ENCODE peak calls at places on chromosomes 5 and 9, in five cellular contexts. One of them, this sample, is unnamed.

GRCh38 chr5:168295574-168296201 is 4.2 kb downstream of the WWC1 start:
- DNase-seq in endothelial cell: peak
- DNase-seq in MM.1S: no peak
- DNase-seq in BE2C: no peak
- DNase-seq in left lung: no peak
- DNase-seq in this sample: no peak

GRCh38 chr5:81922790-81923398 is 48.9 kb upstream of the ATG10 start:
- DNase-seq in MM.1S: no peak
- DNase-seq in left lung: no peak
- DNase-seq in endothelial cell: no peak
- DNase-seq in BE2C: peak
- DNase-seq in this sample: no peak

GRCh38 chr9:137688725-137689124 is 69.9 kb downstream of the EHMT1 start:
- DNase-seq in left lung: no peak
- DNase-seq in endothelial cell: no peak
- DNase-seq in BE2C: no peak
- DNase-seq in MM.1S: no peak
- DNase-seq in this sample: no peak

GRCh38 chr5:10831416-10831815 is 70.4 kb upstream of the DAP start:
- DNase-seq in left lung: no peak
- DNase-seq in endothelial cell: no peak
- DNase-seq in BE2C: no peak
- DNase-seq in MM.1S: no peak
- DNase-seq in this sample: no peak

GRCh38 chr9:15211994-15212501 is 95.0 kb downstream of the TTC39B start:
- DNase-seq in BE2C: no peak
- DNase-seq in endothelial cell: no peak
- DNase-seq in MM.1S: no peak
- DNase-seq in left lung: no peak
- DNase-seq in this sample: no peak

GRCh38 chr5:40477856-40478546 is 201.7 kb upstream of the PTGER4 start:
- DNase-seq in MM.1S: no peak
- DNase-seq in left lung: no peak
- DNase-seq in endothelial cell: no peak
- DNase-seq in BE2C: no peak
- DNase-seq in this sample: no peak

GRCh38 chr9:72454871-72455471 is 66.4 kb upstream of the TMC1 start:
- DNase-seq in endothelial cell: no peak
- DNase-seq in BE2C: no peak
- DNase-seq in MM.1S: no peak
- DNase-seq in left lung: no peak
- DNase-seq in this sample: no peak

GRCh38 chr9:130949188-130950038 is 10.4 kb upstream of the FIBCD1 start:
- DNase-seq in endothelial cell: no peak
- DNase-seq in left lung: no peak
- DNase-seq in MM.1S: no peak
- DNase-seq in BE2C: no peak
- DNase-seq in this sample: no peak

GRCh38 chr5:83426855-83427254 is 44.7 kb upstream of the VCAN start:
- DNase-seq in endothelial cell: no peak
- DNase-seq in BE2C: no peak
- DNase-seq in left lung: no peak
- DNase-seq in MM.1S: no peak
- DNase-seq in this sample: peak

GRCh38 chr5:140261403-140262171 is 41.3 kb downstream of the PFDN1 start:
- DNase-seq in endothelial cell: no peak
- DNase-seq in BE2C: peak
- DNase-seq in left lung: no peak
- DNase-seq in MM.1S: no peak
- DNase-seq in this sample: no peak

GRCh38 chr5:9344751-9345240 is 201.1 kb downstream of the SEMA5A start:
- DNase-seq in MM.1S: no peak
- DNase-seq in endothelial cell: no peak
- DNase-seq in left lung: no peak
- DNase-seq in BE2C: no peak
- DNase-seq in this sample: no peak

GRCh38 chr9:91273853-91274552 is 87.7 kb downstream of the AUH start:
- DNase-seq in MM.1S: peak
- DNase-seq in endothelial cell: no peak
- DNase-seq in BE2C: no peak
- DNase-seq in left lung: no peak
- DNase-seq in this sample: peak

GRCh38 chr5:172148381-172148780 is 39.6 kb downstream of the STK10 start:
- DNase-seq in endothelial cell: no peak
- DNase-seq in BE2C: no peak
- DNase-seq in left lung: no peak
- DNase-seq in MM.1S: no peak
- DNase-seq in this sample: no peak

GRCh38 chr9:95185931-95186330 is 131.6 kb downstream of the FANCC start:
- DNase-seq in MM.1S: no peak
- DNase-seq in BE2C: no peak
- DNase-seq in endothelial cell: no peak
- DNase-seq in left lung: no peak
- DNase-seq in this sample: no peak

GRCh38 chr9:133148351-133149129 is 15.2 kb downstream of the GBGT1 start:
- DNase-seq in BE2C: peak
- DNase-seq in left lung: peak
- DNase-seq in MM.1S: peak
- DNase-seq in endothelial cell: peak
- DNase-seq in this sample: peak

GRCh38 chr9:73152953-73153352 is 1.3 kb downstream of the ANXA1 start:
- DNase-seq in MM.1S: no peak
- DNase-seq in endothelial cell: no peak
- DNase-seq in left lung: no peak
- DNase-seq in BE2C: no peak
- DNase-seq in this sample: no peak

GRCh38 chr5:121503111-121503840 is 348.4 kb upstream of the FTMT start:
- DNase-seq in MM.1S: peak
- DNase-seq in BE2C: peak
- DNase-seq in left lung: no peak
- DNase-seq in endothelial cell: peak
- DNase-seq in this sample: no peak

GRCh38 chr9:71120439-71121247 is 778 bp downstream of the TRPM3 start:
- DNase-seq in MM.1S: no peak
- DNase-seq in left lung: no peak
- DNase-seq in endothelial cell: no peak
- DNase-seq in BE2C: no peak
- DNase-seq in this sample: no peak

GRCh38 chr9:9846538-9846937 is 766.3 kb downstream of the PTPRD start:
- DNase-seq in endothelial cell: no peak
- DNase-seq in BE2C: no peak
- DNase-seq in MM.1S: peak
- DNase-seq in left lung: no peak
- DNase-seq in this sample: peak

GRCh38 chr5:127867006-127867788 is 164.0 kb downstream of the CCDC192 start:
- DNase-seq in MM.1S: no peak
- DNase-seq in BE2C: no peak
- DNase-seq in left lung: no peak
- DNase-seq in endothelial cell: no peak
- DNase-seq in this sample: no peak

GRCh38 chr5:151449836-151450235 is 2.4 kb downstream of the SLC36A1 start:
- DNase-seq in BE2C: no peak
- DNase-seq in MM.1S: no peak
- DNase-seq in left lung: no peak
- DNase-seq in endothelial cell: no peak
- DNase-seq in this sample: no peak

GRCh38 chr9:36881316-36882116 is 152.6 kb downstream of the PAX5 start:
- DNase-seq in endothelial cell: no peak
- DNase-seq in BE2C: no peak
- DNase-seq in left lung: no peak
- DNase-seq in MM.1S: no peak
- DNase-seq in this sample: no peak

GRCh38 chr5:34656001-34656699 is at the start of gene RAI14:
- DNase-seq in BE2C: peak
- DNase-seq in endothelial cell: peak
- DNase-seq in MM.1S: peak
- DNase-seq in left lung: peak
- DNase-seq in this sample: peak

GRCh38 chr5:134515801-134516200 is 9.7 kb upstream of the JADE2 start:
- DNase-seq in endothelial cell: no peak
- DNase-seq in left lung: no peak
- DNase-seq in BE2C: no peak
- DNase-seq in MM.1S: no peak
- DNase-seq in this sample: no peak

GRCh38 chr9:90766736-90767135 is 34.9 kb upstream of the SYK start:
- DNase-seq in left lung: no peak
- DNase-seq in BE2C: no peak
- DNase-seq in MM.1S: no peak
- DNase-seq in endothelial cell: no peak
- DNase-seq in this sample: no peak

GRCh38 chr9:114033397-114034103 is 44.5 kb downstream of the AMBP start:
- DNase-seq in BE2C: peak
- DNase-seq in endothelial cell: peak
- DNase-seq in left lung: no peak
- DNase-seq in MM.1S: no peak
- DNase-seq in this sample: no peak

GRCh38 chr5:176391479-176391878 is 2.9 kb downstream of the HIGD2A start:
- DNase-seq in MM.1S: no peak
- DNase-seq in left lung: no peak
- DNase-seq in BE2C: no peak
- DNase-seq in endothelial cell: no peak
- DNase-seq in this sample: no peak

GRCh38 chr9:121339437-121339836 is 30.6 kb downstream of the STOM start:
- DNase-seq in endothelial cell: no peak
- DNase-seq in left lung: no peak
- DNase-seq in MM.1S: no peak
- DNase-seq in BE2C: no peak
- DNase-seq in this sample: no peak

GRCh38 chr5:93571111-93571977 is 9.7 kb downstream of the NR2F1-AS1 start:
- DNase-seq in left lung: no peak
- DNase-seq in MM.1S: no peak
- DNase-seq in endothelial cell: no peak
- DNase-seq in BE2C: no peak
- DNase-seq in this sample: peak

GRCh38 chr9:133961226-133962165 is 30.6 kb downstream of the VAV2 start:
- DNase-seq in left lung: peak
- DNase-seq in BE2C: peak
- DNase-seq in endothelial cell: no peak
- DNase-seq in MM.1S: no peak
- DNase-seq in this sample: peak

GRCh38 chr5:175378444-175379028 is 65.4 kb downstream of the DRD1 start:
- DNase-seq in endothelial cell: no peak
- DNase-seq in left lung: no peak
- DNase-seq in MM.1S: no peak
- DNase-seq in BE2C: no peak
- DNase-seq in this sample: no peak

GRCh38 chr9:130780865-130781504 is 54.1 kb upstream of the ABL1 start:
- DNase-seq in endothelial cell: no peak
- DNase-seq in left lung: no peak
- DNase-seq in BE2C: peak
- DNase-seq in MM.1S: no peak
- DNase-seq in this sample: no peak

GRCh38 chr5:11455505-11455904 is 448.7 kb downstream of the CTNND2 start:
- DNase-seq in left lung: no peak
- DNase-seq in MM.1S: no peak
- DNase-seq in BE2C: no peak
- DNase-seq in endothelial cell: no peak
- DNase-seq in this sample: no peak

GRCh38 chr9:112925058-112925641 is 34.5 kb upstream of the SLC46A2 start:
- DNase-seq in BE2C: peak
- DNase-seq in MM.1S: peak
- DNase-seq in left lung: no peak
- DNase-seq in endothelial cell: peak
- DNase-seq in this sample: peak
- TF ChIP-seq CTCF in BE2C: peak
- TF ChIP-seq CTCF in MM.1S: peak
- TF ChIP-seq CTCF in left lung: no peak
- TF ChIP-seq CTCF in endothelial cell: peak
- TF ChIP-seq CTCF in this sample: no peak

DNA sequence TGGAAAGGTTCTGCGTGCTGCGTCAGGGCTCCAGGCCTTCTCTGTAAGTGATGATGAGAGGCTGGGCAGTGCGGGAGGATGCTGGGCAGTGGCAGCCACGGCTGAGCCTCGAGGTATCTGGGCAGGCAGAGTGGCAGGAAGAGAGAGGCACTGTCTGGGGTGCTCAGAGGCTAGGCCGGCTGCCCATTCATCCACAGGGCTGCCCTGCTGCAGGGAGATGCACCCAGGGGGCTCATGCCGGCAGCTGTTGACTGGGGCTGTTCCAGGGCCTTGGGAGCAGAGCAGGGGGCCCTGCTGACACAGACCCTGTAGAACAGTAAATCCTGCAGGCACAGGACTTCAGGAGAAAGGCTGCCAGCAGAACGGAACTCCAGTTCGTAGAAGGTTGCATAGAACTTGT is 88.8 kb downstream of the BOD1 start:
- DNase-seq in left lung: peak
- DNase-seq in BE2C: no peak
- DNase-seq in endothelial cell: no peak
- DNase-seq in MM.1S: no peak
- DNase-seq in this sample: no peak
- TF ChIP-seq CTCF in left lung: no peak
- TF ChIP-seq CTCF in BE2C: no peak
- TF ChIP-seq CTCF in endothelial cell: no peak
- TF ChIP-seq CTCF in MM.1S: no peak
- TF ChIP-seq CTCF in this sample: no peak

DNA sequence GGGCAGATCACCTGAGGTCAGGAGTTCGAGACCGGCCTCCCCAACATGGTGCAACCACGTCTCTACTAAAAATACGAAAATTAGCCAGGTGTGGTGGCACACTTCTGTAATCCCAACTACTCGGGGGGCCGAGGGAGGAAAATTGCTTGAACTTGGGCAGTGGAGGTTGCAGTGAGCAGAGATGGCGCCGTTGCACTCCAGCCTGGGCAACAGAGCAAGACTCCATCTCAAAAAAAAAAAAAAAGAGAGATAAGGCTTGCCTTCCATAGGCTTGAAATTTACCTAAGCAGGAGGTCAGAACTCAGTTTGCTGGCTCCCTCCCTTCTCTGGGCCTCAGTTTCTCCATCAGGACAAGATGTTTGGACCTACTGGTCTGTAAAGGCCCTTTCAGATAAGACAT is 1.3 kb downstream of the SPOUT1 start:
- DNase-seq in left lung: no peak
- DNase-seq in BE2C: no peak
- DNase-seq in endothelial cell: no peak
- DNase-seq in MM.1S: no peak
- DNase-seq in this sample: no peak
- TF ChIP-seq CTCF in left lung: no peak
- TF ChIP-seq CTCF in BE2C: no peak
- TF ChIP-seq CTCF in endothelial cell: no peak
- TF ChIP-seq CTCF in MM.1S: no peak
- TF ChIP-seq CTCF in this sample: no peak

GRCh38 chr5:50440651-50441478 is at the start of gene EMB:
- DNase-seq in left lung: peak
- DNase-seq in BE2C: peak
- DNase-seq in MM.1S: peak
- DNase-seq in endothelial cell: peak
- DNase-seq in this sample: peak
- TF ChIP-seq CTCF in left lung: no peak
- TF ChIP-seq CTCF in BE2C: no peak
- TF ChIP-seq CTCF in MM.1S: peak
- TF ChIP-seq CTCF in endothelial cell: no peak
- TF ChIP-seq CTCF in this sample: peak

This sample was measured in GM20000.